ENCODE peak calls at places on chromosomes 1 and 21, in four cellular contexts. N is suprapubic skin, V is thyroid gland, P is stomach. A is an unnamed sample.

GRCh38 chr1:78864175-78864574 is 142.4 kb downstream of the ADGRL4 start:
- DNase-seq in N (no peak), V (no peak), P (no peak), A (no peak)

GRCh38 chr1:198179556-198179981 is 22.8 kb downstream of the NEK7 start:
- DNase-seq in N (no peak), V (no peak), P (no peak), A (no peak)

GRCh38 chr1:231385118-231385748 is 36.9 kb downstream of the EGLN1 start:
- DNase-seq in N (no peak), V (no peak), P (no peak), A (no peak)

GRCh38 chr1:207248544-207249206 is 72.8 kb upstream of the CD55 start:
- DNase-seq in N (no peak), V (no peak), P (no peak), A (no peak)

GRCh38 chr1:24996983-24997893 is 67.2 kb upstream of the RUNX3 start:
- DNase-seq in N (no peak), V (peak; percentile 7), P (no peak), A (no peak)

GRCh38 chr1:243421784-243422183 is 165.9 kb downstream of the SDCCAG8 start:
- DNase-seq in N (no peak), V (peak; percentile 47), P (peak; percentile 67), A (no peak)

GRCh38 chr1:15939181-15940109 is 36.5 kb downstream of the ZBTB17 start:
- DNase-seq in N (no peak), V (peak; percentile 62), P (peak; percentile 55), A (no peak)

GRCh38 chr1:204069887-204070286 is 3.0 kb upstream of the SOX13 start:
- DNase-seq in N (no peak), V (no peak), P (no peak), A (no peak)

GRCh38 chr1:235739124-235739523 is 89.5 kb upstream of the GNG4 start:
- DNase-seq in N (no peak), V (no peak), P (peak; percentile 37), A (no peak)

GRCh38 chr21:45388611-45389296 is 16.2 kb upstream of the COL18A1 start:
- DNase-seq in N (peak; percentile 53), V (peak; percentile 57), P (no peak), A (peak; percentile 77)

GRCh38 chr1:29633784-29634183 is 397.5 kb downstream of the PTPRU start:
- DNase-seq in N (no peak), V (no peak), P (no peak), A (no peak)

GRCh38 chr1:59484090-59484489 is 187.2 kb downstream of the FGGY start:
- DNase-seq in N (no peak), V (no peak), P (no peak), A (no peak)

GRCh38 chr1:162878000-162878596 is 17.1 kb upstream of the CCDC190 start:
- DNase-seq in N (no peak), V (peak; percentile 52), P (peak; percentile 74), A (no peak)

GRCh38 chr1:228345201-228345930 is 61.3 kb downstream of the TRIM11 start:
- DNase-seq in N (no peak), V (no peak), P (no peak), A (no peak)

GRCh38 chr1:153750026-153750995 is 22.5 kb downstream of the INTS3 start:
- DNase-seq in N (no peak), V (no peak), P (no peak), A (no peak)

GRCh38 chr1:184330884-184331283 is 55.9 kb upstream of the C1orf21 start:
- DNase-seq in N (no peak), V (no peak), P (no peak), A (no peak)

GRCh38 chr1:162224267-162224666 is 152.4 kb downstream of the SPATA46 start:
- DNase-seq in N (no peak), V (no peak), P (no peak), A (no peak)

GRCh38 chr1:110084226-110085078 is 14.0 kb upstream of the ALX3 start:
- DNase-seq in N (no peak), V (peak; percentile 43), P (peak; percentile 72), A (no peak)

GRCh38 chr21:34333150-34333739 is 30.6 kb upstream of the KCNE2 start:
- DNase-seq in N (no peak), V (no peak), P (no peak), A (no peak)

GRCh38 chr21:14259669-14260458 is 43.9 kb downstream of the RBM11 start:
- DNase-seq in N (no peak), V (no peak), P (no peak), A (no peak)

GRCh38 chr1:223720987-223721591 is 8.8 kb downstream of the CAPN2 start:
- DNase-seq in N (no peak), V (no peak), P (peak; percentile 59), A (no peak)

GRCh38 chr1:109643385-109644230 is 12.3 kb upstream of the GSTM4 start:
- DNase-seq in N (peak; percentile 86), V (peak; percentile 89), P (peak; percentile 90), A (peak; percentile 73)

GRCh38 chr1:7538033-7538432 is 233.1 kb upstream of the VAMP3 start:
- DNase-seq in N (no peak), V (no peak), P (no peak), A (no peak)

GRCh38 chr1:6141601-6142000 is 38.5 kb downstream of the CHD5 start:
- DNase-seq in N (no peak), V (no peak), P (no peak), A (no peak)

GRCh38 chr1:26696645-26697440 is 1.0 kb downstream of the ARID1A start:
- DNase-seq in N (peak; percentile 75), V (peak; percentile 35), P (peak; percentile 40), A (peak; percentile 21)

GRCh38 chr1:233334092-233334491 is 6.6 kb downstream of the MAP3K21 start:
- DNase-seq in N (no peak), V (no peak), P (no peak), A (no peak)

GRCh38 chr1:115648717-115649691 is 7.2 kb downstream of the VANGL1 start:
- DNase-seq in N (no peak), V (no peak), P (no peak), A (no peak)

GRCh38 chr1:20823879-20824278 is 36.8 kb upstream of the HP1BP3 start:
- DNase-seq in N (no peak), V (no peak), P (no peak), A (no peak)

GRCh38 chr1:176612791-176613190 is 149.8 kb downstream of the PAPPA2 start:
- DNase-seq in N (no peak), V (no peak), P (no peak), A (no peak)

GRCh38 chr1:61076728-61077675 is 5.4 kb upstream of the NFIA start:
- DNase-seq in N (peak; percentile 91), V (peak; percentile 96), P (peak; percentile 87), A (peak; percentile 77)

GRCh38 chr1:48701445-48701844 is 75.2 kb downstream of the BEND5 start:
- DNase-seq in N (no peak), V (no peak), P (no peak), A (peak; percentile 32)
- H3K4me3 ChIP-seq in N (no peak overlapping the region), V (no peak overlapping the region), P (no peak overlapping the region), A (no peak overlapping the region)

GRCh38 chr1:53014791-53015507 is 47.1 kb upstream of the PODN start:
- DNase-seq in N (peak; percentile 74), V (peak; percentile 79), P (peak; percentile 82), A (peak; percentile 79)
- TF ChIP-seq POLR2A in N (no peak), V (no peak), P (no peak), A (no peak)

GRCh38 chr1:3708696-3709246 is 43.5 kb upstream of the CCDC27 start:
- DNase-seq in N (no peak), V (no peak), P (no peak), A (no peak)

GRCh38 chr1:3706651-3707297 is 45.5 kb upstream of the CCDC27 start:
- DNase-seq in N (no peak), V (no peak), P (no peak), A (no peak)

GRCh38 chr1:3707939-3708328 is 44.3 kb upstream of the CCDC27 start:
- DNase-seq in N (no peak), V (no peak), P (no peak), A (no peak)

GRCh38 chr1:3705341-3705950 is 46.8 kb upstream of the CCDC27 start:
- DNase-seq in N (no peak), V (no peak), P (no peak), A (no peak)

DNA sequence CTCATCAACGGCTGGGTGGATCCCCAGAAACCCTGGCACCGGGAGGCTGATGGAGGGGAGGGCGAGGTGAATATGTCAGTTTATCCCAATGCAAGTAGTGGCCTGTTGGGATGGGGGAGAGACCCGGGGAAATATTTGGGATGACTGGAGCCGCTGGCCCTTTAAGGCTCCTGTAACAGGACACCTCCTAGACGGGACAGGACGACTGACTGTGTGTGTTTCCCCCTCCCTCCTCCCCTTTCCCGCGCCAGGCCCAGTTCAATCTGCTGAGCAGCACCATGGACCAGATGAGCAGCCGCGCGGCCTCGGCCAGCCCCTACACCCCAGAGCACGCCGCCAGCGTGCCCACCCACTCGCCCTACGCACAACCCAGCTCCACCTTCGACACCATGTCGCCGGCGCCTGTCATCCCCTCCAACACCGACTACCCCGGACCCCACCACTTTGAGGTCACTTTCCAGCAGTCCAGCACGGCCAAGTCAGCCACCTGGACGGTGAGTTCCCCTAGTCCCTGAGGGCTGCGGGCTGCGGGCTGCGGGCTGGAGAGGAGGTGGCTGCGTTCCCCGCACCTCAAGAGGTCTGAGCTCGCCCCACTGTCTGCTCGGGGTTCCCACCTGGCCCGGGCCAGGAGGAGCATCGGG is 44.8 kb upstream of the CCDC27 start:
- DNase-seq in N (no peak), V (no peak), P (no peak), A (no peak)
- H3K4me3 ChIP-seq in N (peak overlapping the region; percentile 37), V (no peak overlapping the region), P (no peak overlapping the region), A (no peak overlapping the region)

DNA sequence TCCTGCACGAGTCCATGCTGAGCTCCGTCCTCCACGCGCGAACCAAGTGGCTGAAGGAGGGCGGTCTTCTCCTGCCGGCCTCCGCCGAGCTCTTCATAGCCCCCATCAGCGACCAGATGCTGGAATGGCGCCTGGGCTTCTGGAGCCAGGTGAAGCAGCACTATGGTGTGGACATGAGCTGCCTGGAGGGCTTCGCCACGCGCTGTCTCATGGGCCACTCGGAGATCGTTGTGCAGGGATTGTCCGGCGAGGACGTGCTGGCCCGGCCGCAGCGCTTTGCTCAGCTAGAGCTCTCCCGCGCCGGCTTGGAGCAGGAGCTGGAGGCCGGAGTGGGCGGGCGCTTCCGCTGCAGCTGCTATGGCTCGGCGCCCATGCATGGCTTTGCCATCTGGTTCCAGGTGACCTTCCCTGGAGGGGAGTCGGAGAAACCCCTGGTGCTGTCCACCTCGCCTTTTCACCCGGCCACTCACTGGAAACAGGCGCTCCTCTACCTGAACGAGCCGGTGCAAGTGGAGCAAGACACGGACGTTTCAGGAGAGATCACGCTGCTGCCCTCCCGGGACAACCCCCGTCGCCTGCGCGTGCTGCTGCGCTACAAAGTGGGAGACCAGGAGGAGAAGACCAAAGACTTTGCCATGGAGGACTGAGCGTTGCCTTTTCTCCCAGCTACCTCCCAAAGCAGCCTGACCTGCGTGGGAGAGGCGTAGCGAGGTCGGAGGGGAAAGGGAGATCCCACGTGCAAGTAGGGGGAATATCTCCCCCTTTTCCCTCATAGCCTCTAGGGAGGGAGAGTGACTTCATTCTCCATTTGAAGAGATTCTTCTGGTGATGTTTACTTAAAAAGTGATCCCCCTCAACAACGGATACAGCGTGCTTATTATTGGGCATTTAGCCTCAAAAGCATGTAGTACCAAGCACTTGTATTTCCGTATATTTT is 991 bp downstream of the PRMT6 start:
- DNase-seq in N (peak; percentile 66), V (peak; percentile 79), P (peak; percentile 73), A (peak; percentile 19)
- TF ChIP-seq POLR2A in N (no peak), V (no peak), P (no peak), A (no peak)

DNA sequence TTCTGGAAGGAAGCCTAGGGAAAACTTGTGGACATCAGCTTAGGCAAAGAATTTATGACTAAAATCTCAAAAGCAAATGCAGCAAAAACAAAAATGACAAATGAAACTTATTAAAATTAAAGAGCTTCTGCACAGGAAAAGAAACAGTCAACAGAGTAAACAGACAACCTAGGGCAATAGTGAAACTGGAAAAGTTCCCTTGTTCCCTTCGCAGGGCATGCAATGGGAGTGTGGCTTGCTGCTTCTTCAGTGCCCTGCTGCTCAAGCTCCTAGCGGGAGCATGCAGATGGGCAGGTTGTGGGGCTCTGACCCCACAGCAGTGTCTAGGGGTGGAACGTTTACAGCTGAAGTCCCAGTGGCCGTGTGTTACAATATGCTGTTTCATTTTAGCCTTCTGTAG is 1797.4 kb downstream of the NCAM2 start:
- DNase-seq in N (no peak), V (no peak), P (no peak), A (no peak)
- H3K4me3 ChIP-seq in N (no peak overlapping the region), V (no peak overlapping the region), P (no peak overlapping the region), A (no peak overlapping the region)